ENCODE peak calls at places on chromosome 6, in eight cellular contexts. V is adipocyte; Q is activated naive CD4-positive, alpha-beta T cell treated with anti-CD3 and anti-CD28 coated beads, Interleukin-2, amount 10 ng/mL, durations not matched to agents 7 days and 5 days; G is midbrain; W is hippocampal formation; F is AG08395; N is posterior cingulate gyrus; H is central memory CD8-positive, alpha-beta T cell. T is an unnamed sample.

GRCh38 chr6:10395946-10396577 is 18.8 kb downstream of the TFAP2A start:
- DNase-seq in H (no peak), N (no peak), V (no peak), G (no peak), F (no peak), Q (no peak), W (no peak), T (no peak)

GRCh38 chr6:122200441-122200840 is 199.0 kb upstream of the HSF2 start:
- DNase-seq in H (no peak), W (no peak), N (no peak), F (no peak), Q (no peak), V (peak), G (no peak), T (no peak)

GRCh38 chr6:70312165-70312564 is 9.3 kb upstream of the COL9A1 start:
- DNase-seq in H (no peak), V (peak), G (no peak), Q (no peak), W (no peak), F (peak), N (no peak), T (no peak)

GRCh38 chr6:96963809-96964208 is 39.3 kb downstream of the KLHL32 start:
- DNase-seq in Q (no peak), F (no peak), H (no peak), V (no peak), W (no peak), G (no peak), N (no peak), T (no peak)

GRCh38 chr6:153856929-153857376 is 182.1 kb upstream of the OPRM1 start:
- DNase-seq in F (no peak), Q (no peak), N (no peak), H (no peak), W (no peak), G (no peak), V (no peak), T (no peak)

GRCh38 chr6:36268478-36269248 is 1.2 kb upstream of the PNPLA1 start:
- DNase-seq in G (no peak), N (peak), W (no peak), F (no peak), V (peak), Q (no peak), H (no peak), T (no peak)

GRCh38 chr6:151240036-151240685 is 394 bp downstream of the AKAP12 start:
- DNase-seq in H (no peak), G (peak), W (peak), V (peak), F (peak), N (peak), Q (peak), T (no peak)

GRCh38 chr6:167832497-167833395 is 6.0 kb downstream of the AFDN start:
- DNase-seq in V (peak), Q (no peak), W (no peak), H (no peak), F (no peak), G (no peak), N (no peak), T (no peak)

GRCh38 chr6:43954311-43955131 is 172.7 kb downstream of the MRPL14 start:
- DNase-seq in W (no peak), H (no peak), V (no peak), G (no peak), N (no peak), Q (peak), F (no peak), T (no peak)

GRCh38 chr6:161422710-161423109 is 148.8 kb upstream of the AGPAT4 start:
- DNase-seq in N (no peak), V (peak), G (no peak), Q (no peak), W (no peak), F (no peak), H (no peak), T (no peak)

GRCh38 chr6:35396991-35397390 is 54.6 kb downstream of the PPARD start:
- DNase-seq in F (peak), V (no peak), H (no peak), N (no peak), W (no peak), Q (no peak), G (no peak), T (no peak)

GRCh38 chr6:27091661-27092315 is 155.7 kb upstream of the PRSS16 start:
- DNase-seq in Q (peak), F (peak), W (no peak), V (peak), G (no peak), H (no peak), N (no peak), T (no peak)

T was measured in stimulated activated CD4-positive, alpha-beta T cell treated with anti-CD3 and anti-CD28 coated beads, Interleukin-15, amount 100 ng/mL, for 1 hour.